ENCODE peak calls at places on chromosomes 16 and 17, in six cellular contexts. L, G, J, V, N and S are unnamed samples. For H3K27me3, the result is how much of the 10 kb centered on the place peaks cover.

GRCh38 chr16:85014311-85014710 is 3.0 kb upstream of the ZDHHC7 start:
- DNase-seq in L (no peak), V (no peak), N (no peak), J (no peak), G (no peak), S (no peak)

GRCh38 chr17:38702900-38703741 is 2.0 kb upstream of the MLLT6 start:
- DNase-seq in L (no peak), J (no peak), G (no peak), N (no peak), V (peak), S (no peak)

GRCh38 chr17:38673714-38674012 is 1.1 kb downstream of the EPOP start:
- DNase-seq in L (no peak), J (no peak), V (no peak), N (peak), G (no peak), S (no peak)

GRCh38 chr17:39903158-39903884 is 15.1 kb downstream of the GSDMB start:
- DNase-seq in L (no peak), V (no peak), N (no peak), J (no peak), G (no peak), S (no peak)

GRCh38 chr16:78970650-78971049 is 629.9 kb downstream of the MAF start:
- DNase-seq in N (no peak), L (no peak), J (no peak), G (no peak), V (no peak), S (no peak)

GRCh38 chr17:55693244-55694216 is 29.1 kb downstream of the TMEM100 start:
- DNase-seq in V (peak), N (peak), G (no peak), J (peak), L (no peak), S (peak)

GRCh38 chr17:69434164-69434579 is 19.7 kb downstream of the MAP2K6 start:
- DNase-seq in L (no peak), V (no peak), J (no peak), N (no peak), G (no peak), S (no peak)

GRCh38 chr16:89351645-89352044 is 134.1 kb downstream of the ZNF778 start:
- DNase-seq in N (no peak), G (no peak), V (no peak), J (no peak), L (no peak), S (no peak)

GRCh38 chr17:20095366-20096080 is 86.4 kb downstream of the SPECC1 start:
- DNase-seq in V (no peak), L (no peak), J (no peak), N (peak), G (no peak), S (peak)

GRCh38 chr17:16313159-16314090 is 39.8 kb downstream of the CENPV start:
- DNase-seq in J (no peak), N (no peak), G (no peak), L (no peak), V (no peak), S (no peak)

GRCh38 chr17:83196973-83197880 is 117.8 kb downstream of the METRNL start:
- DNase-seq in N (no peak), V (peak), L (no peak), J (peak), G (no peak), S (peak)

GRCh38 chr17:17682293-17682736 is 1.1 kb downstream of the RAI1 start:
- DNase-seq in L (no peak), V (peak), J (no peak), G (no peak), N (peak), S (peak)

GRCh38 chr16:54286330-54287017 is at the start of gene IRX3:
- DNase-seq in N (peak), L (no peak), V (peak), J (peak), G (peak), S (no peak)

DNA sequence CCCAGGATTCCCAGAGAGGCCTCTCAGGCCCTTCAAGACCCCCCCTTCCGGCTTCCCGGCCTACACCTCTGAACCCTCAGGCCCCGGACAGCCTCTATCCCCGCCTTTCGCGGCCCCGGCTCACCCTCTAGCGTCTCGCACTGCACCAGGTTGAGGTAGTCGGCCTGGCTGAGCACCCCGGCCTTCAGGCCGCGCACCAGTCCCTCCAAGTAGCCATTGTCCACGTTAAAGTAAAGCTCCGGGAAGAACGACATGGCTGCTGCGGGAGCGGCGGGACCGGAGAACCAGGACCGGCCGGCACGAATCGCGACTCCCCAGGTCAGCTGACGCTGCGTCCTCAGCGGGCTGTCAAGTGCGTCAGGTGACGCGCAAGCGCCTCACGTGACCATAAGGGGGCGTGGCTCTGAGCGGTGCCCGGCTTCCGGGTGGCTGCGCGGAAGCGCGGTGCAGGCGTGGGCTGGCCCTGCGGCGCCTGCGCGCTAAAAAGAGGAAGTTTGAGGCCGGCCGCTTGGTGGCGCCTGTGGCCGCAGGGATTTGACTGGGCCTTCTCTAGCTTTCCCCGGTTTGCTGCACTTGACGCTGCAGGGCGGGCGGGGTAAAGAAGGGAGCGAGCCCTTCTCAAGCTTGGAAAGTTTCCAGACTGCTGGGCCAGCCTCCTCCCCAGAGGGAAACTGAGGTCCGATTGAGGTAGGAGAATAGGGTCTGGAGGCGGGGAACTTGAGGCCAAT is at the start of gene ATP6V0D1:
- DNase-seq in J (peak), L (peak), G (peak), V (peak), N (peak), S (peak)
- TF ChIP-seq EP300 in J (no peak), L (no peak), G (peak), V (no peak), N (no peak), S (no peak)

DNA sequence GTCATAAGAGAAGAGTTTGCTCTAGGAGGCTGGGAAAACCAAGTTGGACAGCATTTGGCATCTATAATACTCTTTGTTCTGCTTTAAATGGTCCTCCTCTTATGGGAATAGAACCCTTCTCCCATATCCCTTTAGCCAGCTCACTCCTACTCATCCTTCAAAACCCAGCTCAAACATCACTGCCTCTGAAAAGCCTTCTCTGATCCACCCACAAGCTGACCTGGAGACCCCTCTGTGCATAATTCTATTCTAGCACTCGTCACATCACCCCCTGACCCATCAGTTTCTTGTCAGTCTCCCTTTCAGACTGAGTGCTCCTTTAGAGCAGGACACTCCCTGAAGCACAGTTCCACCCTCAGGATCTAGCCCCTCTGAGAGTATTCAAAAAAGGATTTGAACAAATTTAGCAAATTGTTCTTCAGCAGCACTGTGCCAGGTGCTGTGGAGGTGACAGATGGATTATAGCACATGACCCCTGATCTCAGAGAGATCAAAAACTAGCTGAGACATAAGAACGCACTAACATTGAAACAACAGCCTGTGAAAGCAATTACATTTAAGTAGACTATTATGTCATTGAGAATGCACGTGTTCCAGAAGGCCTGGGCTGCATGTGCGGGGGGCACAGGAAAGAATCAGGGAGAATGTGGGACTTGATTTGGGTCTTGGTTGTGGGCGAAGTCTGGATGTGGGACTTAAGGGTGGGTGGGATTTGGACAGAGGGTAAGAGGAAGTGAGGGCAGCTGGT is 43.6 kb downstream of the MRPS23 start:
- DNase-seq in J (no peak), L (peak), N (no peak), G (no peak), V (no peak), S (no peak)
- H3K27me3 ChIP-seq in J (under half), L (under half), N (under half), G (under half), V (under half), S (under half)

GRCh38 chr16:52141871-52142270 is 405.1 kb downstream of the TOX3 start:
- DNase-seq in V (no peak), G (no peak), N (no peak), J (no peak), L (no peak), S (no peak)
- TF ChIP-seq EP300 in V (no peak), G (no peak), N (no peak), J (no peak), L (no peak), S (no peak)

DNA sequence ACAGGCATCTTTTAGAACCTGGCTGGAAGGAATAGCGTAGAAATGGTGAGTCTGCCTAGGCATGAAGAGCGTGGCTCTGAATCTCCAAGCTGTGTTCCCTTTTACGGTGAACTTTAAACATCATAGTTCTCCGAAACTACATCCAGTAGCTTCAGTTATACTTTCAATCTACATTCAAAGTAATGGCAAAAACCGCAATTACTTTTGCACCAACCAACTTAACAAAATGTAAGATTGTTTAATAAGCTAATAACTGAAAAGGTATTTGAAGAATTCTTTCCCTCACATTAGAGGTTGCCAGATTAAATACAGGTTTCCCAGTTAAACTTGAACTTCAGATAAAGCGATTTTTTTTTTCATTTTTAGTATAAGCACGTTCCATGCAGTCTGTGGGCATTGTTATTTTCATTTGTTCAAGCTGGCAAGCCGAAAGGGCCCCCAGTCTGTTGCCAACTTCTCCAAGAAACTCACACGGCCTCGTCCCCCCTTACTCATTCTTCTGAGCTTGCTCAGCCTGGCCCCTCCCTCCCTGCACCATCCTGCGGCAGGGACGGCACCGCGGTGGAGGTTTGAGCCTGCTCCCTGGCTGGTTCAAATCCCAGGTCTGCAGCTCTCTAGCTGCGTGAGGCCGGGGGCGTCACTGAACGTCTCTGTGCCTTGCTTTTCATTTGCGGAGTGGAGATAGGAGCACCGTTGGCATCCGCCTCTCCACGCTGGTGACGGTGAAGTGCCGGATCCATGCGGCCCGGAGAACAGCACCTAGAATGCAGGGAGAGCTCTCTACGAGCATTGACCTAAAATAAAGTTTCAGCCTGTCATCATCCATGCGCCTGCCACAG is 3.5 kb upstream of the MTHFSD start:
- DNase-seq in N (no peak), J (peak), V (no peak), G (no peak), L (no peak), S (peak)
- H3K27me3 ChIP-seq in N (under half), J (under half), V (under half), G (under half), L (under half), S (under half)

DNA sequence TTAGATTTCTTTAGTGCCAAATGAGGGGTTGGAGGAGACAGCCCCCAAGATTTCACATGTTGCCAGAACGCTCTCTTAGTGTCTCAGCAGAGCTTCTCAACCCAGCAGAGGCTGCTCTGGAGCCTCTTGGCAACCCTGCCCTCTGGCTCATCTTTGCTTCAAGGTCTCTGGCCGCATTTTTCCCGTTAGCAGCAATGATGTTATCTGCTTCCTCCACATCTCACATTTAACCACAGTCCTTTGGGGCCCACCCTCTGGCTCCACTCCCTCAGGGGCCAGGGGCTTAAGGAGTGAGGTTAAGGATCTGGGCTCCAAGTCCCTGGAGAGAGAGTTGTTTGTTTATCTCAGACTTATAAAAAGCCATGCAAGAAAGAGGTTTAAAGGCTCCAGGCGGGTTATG is 3.3 kb upstream of the XYLT1 start:
- DNase-seq in V (no peak), J (no peak), L (no peak), N (no peak), G (no peak), S (no peak)
- TF ChIP-seq EP300 in V (no peak), J (no peak), L (no peak), N (no peak), G (no peak), S (no peak)

DNA sequence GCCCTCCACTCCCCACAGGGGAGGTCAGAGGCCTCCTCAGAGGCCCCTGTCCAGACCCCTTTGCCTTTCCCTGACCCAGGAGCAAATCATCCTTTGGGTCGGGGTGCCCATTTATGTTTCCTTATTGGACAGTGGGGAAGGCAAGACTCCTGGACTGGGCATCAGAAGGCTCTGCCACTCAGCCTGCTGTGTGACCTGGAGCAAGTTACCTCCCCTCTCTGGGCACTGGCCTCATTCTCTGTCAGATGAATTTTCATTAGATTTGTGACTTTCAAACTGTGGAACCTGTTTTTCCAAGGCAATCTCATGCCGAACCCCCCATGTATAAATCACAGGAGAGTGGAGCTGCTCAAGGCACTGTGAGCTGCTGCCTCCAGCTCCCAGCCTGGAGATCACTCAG is 47.0 kb upstream of the TOB1 start:
- DNase-seq in V (no peak), N (no peak), L (no peak), J (no peak), G (no peak), S (no peak)
- H3K27me3 ChIP-seq in V (under half), N (under half), L (under half), J (under half), G (under half), S (under half)

DNA sequence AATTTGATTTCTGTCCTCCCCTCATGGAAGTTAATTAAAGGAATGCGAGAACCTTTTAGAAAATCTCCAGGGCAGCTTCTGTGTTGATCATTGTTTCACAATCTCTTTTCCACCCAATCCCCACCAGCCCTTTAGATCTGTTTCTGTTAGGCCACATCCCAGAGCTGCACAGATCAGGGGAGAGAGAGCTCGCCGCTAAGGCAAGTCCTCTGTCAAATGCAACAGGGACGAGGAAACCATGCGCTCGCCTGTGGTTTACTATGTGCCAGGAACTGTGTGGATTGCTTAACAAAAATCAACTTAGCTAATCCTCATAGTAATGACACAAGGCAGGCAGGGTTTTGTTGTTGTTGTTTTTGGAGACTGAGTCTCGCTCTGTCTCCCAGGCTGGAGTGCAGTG is 115.4 kb downstream of the SALL1 start:
- DNase-seq in V (no peak), J (no peak), L (no peak), G (no peak), N (no peak), S (no peak)
- TF ChIP-seq EP300 in V (no peak), J (no peak), L (no peak), G (no peak), N (no peak), S (no peak)

DNA sequence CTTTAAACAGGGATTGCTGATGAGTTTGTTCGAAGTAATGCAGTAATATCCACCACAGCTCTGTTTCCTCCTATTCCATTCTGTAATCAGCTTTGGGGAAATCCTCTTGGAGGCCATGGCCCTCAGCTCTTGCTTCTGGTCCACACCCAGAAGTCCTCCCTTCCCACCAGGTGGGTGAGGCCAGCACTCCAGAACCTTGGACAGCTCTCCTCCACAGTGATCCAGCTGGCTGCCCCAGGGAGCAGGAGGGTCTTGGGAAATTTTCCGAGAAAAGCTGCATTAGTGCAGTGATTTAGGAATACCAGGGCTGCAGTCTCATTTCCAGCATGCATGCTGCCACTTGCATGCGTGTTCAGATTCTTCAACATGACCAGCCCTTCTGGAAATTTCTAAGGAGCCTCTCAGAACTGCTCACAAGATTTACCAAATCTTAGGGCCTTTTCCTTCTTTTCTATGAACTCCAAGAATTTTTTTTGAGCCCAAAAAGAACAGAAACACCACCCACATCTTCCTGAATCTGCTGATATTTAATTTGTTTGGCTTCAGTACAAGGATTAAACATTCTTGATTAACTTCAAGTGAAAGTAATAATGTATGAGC is 4.2 kb downstream of the SMPD3 start:
- DNase-seq in J (no peak), V (no peak), L (no peak), G (peak), N (no peak), S (no peak)
- H3K27me3 ChIP-seq in J (half or more), V (under half), L (under half), G (under half), N (under half), S (under half)

GRCh38 chr16:29315046-29315445 is 91.5 kb downstream of the NPIPB11 start:
- DNase-seq in L (no peak), V (no peak), N (no peak), J (no peak), G (no peak), S (peak)

GRCh38 chr16:29314292-29314934 is 92.1 kb downstream of the NPIPB11 start:
- DNase-seq in N (no peak), V (no peak), J (no peak), G (no peak), L (no peak), S (peak)

GRCh38 chr16:29311636-29312344 is 94.7 kb downstream of the NPIPB11 start:
- DNase-seq in N (no peak), L (no peak), V (no peak), J (no peak), G (no peak), S (peak)

GRCh38 chr16:29312835-29313558 is 93.5 kb downstream of the NPIPB11 start:
- DNase-seq in G (no peak), N (no peak), L (no peak), J (no peak), V (no peak), S (peak)

DNA sequence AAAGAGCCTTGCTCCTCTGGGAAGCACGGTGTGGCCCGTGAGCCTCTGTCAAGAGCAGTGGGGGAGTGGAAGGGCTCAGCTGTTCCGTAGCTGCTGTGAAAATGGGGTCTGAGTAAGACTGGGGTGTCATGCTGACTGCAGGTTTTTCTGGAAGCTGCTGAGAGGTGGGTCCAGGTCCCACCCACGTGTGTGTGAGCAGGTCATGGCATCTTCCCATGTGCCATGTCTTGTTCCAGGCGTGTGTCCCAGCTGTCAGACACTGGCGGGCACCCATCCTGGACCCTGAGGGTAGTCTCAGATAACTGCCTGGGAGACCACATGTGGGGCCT is 93.0 kb downstream of the NPIPB11 start:
- DNase-seq in J (no peak), V (no peak), G (no peak), N (no peak), L (no peak), S (peak)
- TF ChIP-seq EP300 in J (no peak), V (no peak), G (no peak), N (no peak), L (no peak), S (no peak)